ENCODE peak calls at places on chromosomes 12 and 14, in five cellular contexts. One of them, this sample, is unnamed.

GRCh38 chr14:75619598-75619997 is 41.1 kb downstream of the ERG28 start:
- DNase-seq in lung: no peak
- DNase-seq in glutamatergic neuron: no peak
- DNase-seq in endothelial cell of umbilical vein: no peak
- DNase-seq in left lung: no peak
- DNase-seq in this sample: no peak

GRCh38 chr14:101595349-101595748 is 34.1 kb downstream of the DIO3 start:
- DNase-seq in lung: no peak
- DNase-seq in glutamatergic neuron: no peak
- DNase-seq in endothelial cell of umbilical vein: no peak
- DNase-seq in left lung: peak
- DNase-seq in this sample: no peak

GRCh38 chr14:22829661-22830328 is at the start of gene MRPL52:
- DNase-seq in lung: peak
- DNase-seq in glutamatergic neuron: peak
- DNase-seq in endothelial cell of umbilical vein: peak
- DNase-seq in left lung: peak
- DNase-seq in this sample: peak

GRCh38 chr12:45232771-45233372 is 17.0 kb downstream of the ANO6 start:
- DNase-seq in lung: peak
- DNase-seq in glutamatergic neuron: no peak
- DNase-seq in endothelial cell of umbilical vein: peak
- DNase-seq in left lung: no peak
- DNase-seq in this sample: no peak

GRCh38 chr14:21631084-21631483 is 3.7 kb downstream of the OR10G2 start:
- DNase-seq in lung: no peak
- DNase-seq in glutamatergic neuron: no peak
- DNase-seq in endothelial cell of umbilical vein: no peak
- DNase-seq in left lung: no peak
- DNase-seq in this sample: no peak

GRCh38 chr12:71392521-71393145 is 47.0 kb upstream of the LGR5 start:
- DNase-seq in lung: no peak
- DNase-seq in glutamatergic neuron: no peak
- DNase-seq in endothelial cell of umbilical vein: peak
- DNase-seq in left lung: no peak
- DNase-seq in this sample: no peak

GRCh38 chr14:93051600-93052546 is 63.9 kb downstream of the ITPK1 start:
- DNase-seq in lung: no peak
- DNase-seq in glutamatergic neuron: no peak
- DNase-seq in endothelial cell of umbilical vein: no peak
- DNase-seq in left lung: no peak
- DNase-seq in this sample: no peak

GRCh38 chr12:16043480-16043879 is 132.3 kb downstream of the DERA start:
- DNase-seq in lung: no peak
- DNase-seq in glutamatergic neuron: no peak
- DNase-seq in endothelial cell of umbilical vein: no peak
- DNase-seq in left lung: no peak
- DNase-seq in this sample: no peak

GRCh38 chr12:95484524-95484923 is 10.6 kb downstream of the METAP2 start:
- DNase-seq in lung: no peak
- DNase-seq in glutamatergic neuron: no peak
- DNase-seq in endothelial cell of umbilical vein: peak
- DNase-seq in left lung: no peak
- DNase-seq in this sample: no peak

GRCh38 chr14:24430143-24430681 is 458 bp downstream of the KHNYN start:
- DNase-seq in lung: peak
- DNase-seq in glutamatergic neuron: peak
- DNase-seq in endothelial cell of umbilical vein: peak
- DNase-seq in left lung: peak
- DNase-seq in this sample: no peak

GRCh38 chr12:126891789-126892188 is 1375.2 kb upstream of the TMEM132C start:
- DNase-seq in lung: no peak
- DNase-seq in glutamatergic neuron: no peak
- DNase-seq in endothelial cell of umbilical vein: no peak
- DNase-seq in left lung: no peak
- DNase-seq in this sample: no peak

GRCh38 chr12:112822056-112822455 is 30.5 kb downstream of the RPH3A start:
- DNase-seq in lung: no peak
- DNase-seq in glutamatergic neuron: no peak
- DNase-seq in endothelial cell of umbilical vein: no peak
- DNase-seq in left lung: no peak
- DNase-seq in this sample: peak

GRCh38 chr12:30959110-30959710 is 32.7 kb downstream of the TSPAN11 start:
- DNase-seq in lung: no peak
- DNase-seq in glutamatergic neuron: no peak
- DNase-seq in endothelial cell of umbilical vein: no peak
- DNase-seq in left lung: no peak
- DNase-seq in this sample: no peak

GRCh38 chr14:51095854-51096823 is 1.2 kb upstream of the TRIM9 start:
- DNase-seq in lung: no peak
- DNase-seq in glutamatergic neuron: peak
- DNase-seq in endothelial cell of umbilical vein: no peak
- DNase-seq in left lung: peak
- DNase-seq in this sample: no peak

GRCh38 chr12:77767335-77767734 is 63.4 kb upstream of the NAV3 start:
- DNase-seq in lung: no peak
- DNase-seq in glutamatergic neuron: no peak
- DNase-seq in endothelial cell of umbilical vein: no peak
- DNase-seq in left lung: peak
- DNase-seq in this sample: no peak

GRCh38 chr14:71932229-71932951 is at the start of gene RGS6:
- DNase-seq in lung: peak
- DNase-seq in glutamatergic neuron: peak
- DNase-seq in endothelial cell of umbilical vein: no peak
- DNase-seq in left lung: peak
- DNase-seq in this sample: peak

GRCh38 chr14:49908433-49908782 is 15.5 kb downstream of the ARF6 start:
- DNase-seq in lung: no peak
- DNase-seq in glutamatergic neuron: no peak
- DNase-seq in endothelial cell of umbilical vein: no peak
- DNase-seq in left lung: no peak
- DNase-seq in this sample: no peak

GRCh38 chr12:115771065-115771464 is 506.4 kb downstream of the MED13L start:
- DNase-seq in lung: no peak
- DNase-seq in glutamatergic neuron: no peak
- DNase-seq in endothelial cell of umbilical vein: no peak
- DNase-seq in left lung: no peak
- DNase-seq in this sample: no peak

GRCh38 chr12:99523853-99524252 is 123.7 kb upstream of the GARIN6 start:
- DNase-seq in lung: no peak
- DNase-seq in glutamatergic neuron: no peak
- DNase-seq in endothelial cell of umbilical vein: no peak
- DNase-seq in left lung: no peak
- DNase-seq in this sample: no peak

GRCh38 chr12:124716208-124717141 is 147.2 kb downstream of the SCARB1 start:
- DNase-seq in lung: peak
- DNase-seq in glutamatergic neuron: no peak
- DNase-seq in endothelial cell of umbilical vein: no peak
- DNase-seq in left lung: peak
- DNase-seq in this sample: no peak
- TF ChIP-seq CTCF in lung: no peak
- TF ChIP-seq CTCF in glutamatergic neuron: no peak
- TF ChIP-seq CTCF in endothelial cell of umbilical vein: no peak
- TF ChIP-seq CTCF in left lung: no peak
- TF ChIP-seq CTCF in this sample: no peak

GRCh38 chr14:69573205-69573840 is 1.3 kb downstream of the CCDC177 start:
- DNase-seq in lung: no peak
- DNase-seq in glutamatergic neuron: no peak
- DNase-seq in endothelial cell of umbilical vein: no peak
- DNase-seq in left lung: no peak
- DNase-seq in this sample: no peak

GRCh38 chr14:69572634-69573135 is 2.0 kb downstream of the CCDC177 start:
- DNase-seq in lung: no peak
- DNase-seq in glutamatergic neuron: no peak
- DNase-seq in endothelial cell of umbilical vein: no peak
- DNase-seq in left lung: no peak
- DNase-seq in this sample: no peak

GRCh38 chr14:69574266-69574953 is at the start of gene CCDC177:
- DNase-seq in lung: peak
- DNase-seq in glutamatergic neuron: peak
- DNase-seq in endothelial cell of umbilical vein: peak
- DNase-seq in left lung: peak
- DNase-seq in this sample: peak

GRCh38 chr14:69573841-69574265 is 818 bp downstream of the CCDC177 start:
- DNase-seq in lung: no peak
- DNase-seq in glutamatergic neuron: peak
- DNase-seq in endothelial cell of umbilical vein: no peak
- DNase-seq in left lung: no peak
- DNase-seq in this sample: no peak

GRCh38 chr14:69574954-69575295 is 254 bp upstream of the CCDC177 start:
- DNase-seq in lung: no peak
- DNase-seq in glutamatergic neuron: no peak
- DNase-seq in endothelial cell of umbilical vein: no peak
- DNase-seq in left lung: no peak
- DNase-seq in this sample: no peak
- TF ChIP-seq CTCF in lung: no peak
- TF ChIP-seq CTCF in glutamatergic neuron: peak
- TF ChIP-seq CTCF in endothelial cell of umbilical vein: no peak
- TF ChIP-seq CTCF in left lung: no peak
- TF ChIP-seq CTCF in this sample: peak

DNA sequence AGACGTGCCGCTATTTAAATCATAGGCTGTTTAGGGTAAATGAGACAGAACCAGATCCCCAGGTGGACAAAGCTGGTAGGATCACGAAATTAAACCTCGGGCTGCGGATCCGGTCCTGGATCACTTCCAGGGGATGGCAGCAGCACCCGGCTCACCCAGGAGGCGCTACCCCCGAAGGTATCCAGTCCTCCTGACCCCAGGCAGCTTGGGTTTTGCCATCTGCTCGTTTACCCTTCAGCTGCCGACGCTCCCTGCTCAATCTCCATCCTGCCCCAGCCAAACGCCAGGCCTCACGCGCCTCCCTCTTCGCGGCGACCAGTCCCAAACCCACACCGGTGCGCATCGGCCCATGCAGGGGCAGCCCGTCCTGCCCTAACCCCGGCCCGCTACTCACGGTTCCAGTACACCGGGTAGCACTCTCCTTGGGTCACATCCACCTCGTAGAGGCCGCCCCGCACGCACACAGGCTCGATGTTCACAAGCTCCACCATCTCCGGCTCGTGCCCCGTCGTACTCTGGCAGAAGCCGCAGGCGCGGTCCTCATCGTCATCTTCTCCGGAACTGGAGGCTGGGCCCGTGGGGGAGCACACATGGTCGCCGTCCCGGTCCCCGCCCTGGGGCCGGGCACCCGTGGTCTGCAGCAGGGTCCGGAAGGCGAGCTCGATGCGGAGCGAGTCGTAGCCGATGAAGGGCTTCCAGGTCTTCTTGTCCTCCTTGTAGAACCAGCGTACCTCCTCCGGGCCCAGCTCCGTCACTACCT is 1.1 kb downstream of the DDHD1 start:
- DNase-seq in lung: peak
- DNase-seq in glutamatergic neuron: peak
- DNase-seq in endothelial cell of umbilical vein: peak
- DNase-seq in left lung: peak
- DNase-seq in this sample: peak
- TF ChIP-seq CTCF in lung: no peak
- TF ChIP-seq CTCF in glutamatergic neuron: no peak
- TF ChIP-seq CTCF in endothelial cell of umbilical vein: no peak
- TF ChIP-seq CTCF in left lung: no peak
- TF ChIP-seq CTCF in this sample: peak

GRCh38 chr12:24698972-24699371 is 249.9 kb downstream of the BCAT1 start:
- DNase-seq in lung: no peak
- DNase-seq in glutamatergic neuron: no peak
- DNase-seq in endothelial cell of umbilical vein: no peak
- DNase-seq in left lung: no peak
- DNase-seq in this sample: no peak
- TF ChIP-seq CTCF in lung: no peak
- TF ChIP-seq CTCF in glutamatergic neuron: no peak
- TF ChIP-seq CTCF in endothelial cell of umbilical vein: no peak
- TF ChIP-seq CTCF in left lung: no peak
- TF ChIP-seq CTCF in this sample: no peak

This sample was measured in type B pancreatic cell.